ENCODE peak calls at places on chromosome 9, in ten cellular contexts. J is psoas muscle, I is heart right ventricle, T is transverse colon, M is Panc1, Z is right cardiac atrium, B is PC-9, F is RWPE2, U is A549, A is cardiac muscle cell. S is an unnamed sample.
A peak's percentile ranks its signal among the peaks of the same experiment; 100 is the strongest.

GRCh38 chr9:133127340-133127981 is 6.4 kb upstream of the RALGDS start:
- DNase-seq in J (peak; percentile 88), I (peak; percentile 66), T (peak; percentile 70), M (no peak), Z (peak; percentile 69), B (peak; percentile 94), F (no peak), U (no peak), A (no peak), S (no peak)

GRCh38 chr9:12813960-12814876 is 39.4 kb downstream of the LURAP1L start:
- DNase-seq in J (no peak), I (peak; percentile 15), T (peak; percentile 69), M (peak; percentile 80), Z (peak; percentile 31), B (peak; percentile 57), F (peak; percentile 85), U (peak; percentile 71), A (no peak), S (peak; percentile 65)

GRCh38 chr9:130689937-130690700 is 3.5 kb upstream of the EXOSC2 start:
- DNase-seq in J (no peak), I (peak; percentile 82), T (peak; percentile 83), M (peak; percentile 80), Z (peak; percentile 57), B (peak; percentile 83), F (no peak), U (peak; percentile 93), A (peak; percentile 82), S (peak; percentile 42)

GRCh38 chr9:96478829-96479371 is 28.9 kb downstream of the HABP4 start:
- DNase-seq in J (no peak), I (no peak), T (no peak), M (no peak), Z (no peak), B (no peak), F (no peak), U (no peak), A (no peak), S (no peak)

GRCh38 chr9:112149171-112149570 is 25.9 kb downstream of the SUSD1 start:
- DNase-seq in J (no peak), I (no peak), T (no peak), M (no peak), Z (no peak), B (no peak), F (no peak), U (no peak), A (no peak), S (no peak)

GRCh38 chr9:110249639-110250038 is 6.7 kb downstream of the TXN start:
- DNase-seq in J (no peak), I (no peak), T (no peak), M (no peak), Z (no peak), B (no peak), F (no peak), U (no peak), A (no peak), S (no peak)

GRCh38 chr9:133394687-133395271 is 18.6 kb downstream of the STKLD1 start:
- DNase-seq in J (no peak), I (no peak), T (no peak), M (no peak), Z (no peak), B (no peak), F (no peak), U (no peak), A (no peak), S (no peak)

GRCh38 chr9:3043369-3043768 is 199.5 kb upstream of the PUM3 start:
- DNase-seq in J (no peak), I (no peak), T (no peak), M (no peak), Z (no peak), B (no peak), F (no peak), U (no peak), A (no peak), S (no peak)

GRCh38 chr9:83992407-83992806 is 11.8 kb downstream of the RMI1 start:
- DNase-seq in J (no peak), I (no peak), T (no peak), M (no peak), Z (no peak), B (no peak), F (no peak), U (no peak), A (no peak), S (no peak)

GRCh38 chr9:112894031-112894430 is 3.4 kb upstream of the SLC46A2 start:
- DNase-seq in J (no peak), I (no peak), T (no peak), M (no peak), Z (no peak), B (no peak), F (no peak), U (no peak), A (no peak), S (no peak)

GRCh38 chr9:121285835-121286687 is 18.1 kb downstream of the GSN start:
- DNase-seq in J (peak; percentile 85), I (peak; percentile 82), T (peak; percentile 63), M (no peak), Z (peak; percentile 75), B (peak; percentile 54), F (no peak), U (no peak), A (peak; percentile 67), S (peak; percentile 52)

GRCh38 chr9:114512337-114512874 is 7.1 kb upstream of the WHRN start:
- DNase-seq in J (no peak), I (no peak), T (peak; percentile 23), M (no peak), Z (no peak), B (no peak), F (no peak), U (no peak), A (no peak), S (no peak)

GRCh38 chr9:96080364-96080763 is 204.9 kb downstream of the ERCC6L2 start:
- DNase-seq in J (no peak), I (no peak), T (no peak), M (no peak), Z (no peak), B (peak; percentile 29), F (peak; percentile 94), U (peak; percentile 82), A (no peak), S (no peak)

GRCh38 chr9:15492485-15493150 is 18.2 kb downstream of the PSIP1 start:
- DNase-seq in J (no peak), I (no peak), T (no peak), M (no peak), Z (no peak), B (no peak), F (no peak), U (no peak), A (no peak), S (no peak)

GRCh38 chr9:112401175-112401815 is 21.4 kb downstream of the HSDL2 start:
- DNase-seq in J (no peak), I (no peak), T (no peak), M (no peak), Z (no peak), B (no peak), F (no peak), U (no peak), A (no peak), S (no peak)

GRCh38 chr9:32939576-32939975 is 61.9 kb downstream of the APTX start:
- DNase-seq in J (no peak), I (no peak), T (no peak), M (no peak), Z (no peak), B (no peak), F (no peak), U (no peak), A (no peak), S (no peak)

GRCh38 chr9:124079176-124079925 is 67.8 kb downstream of the LHX2 start:
- DNase-seq in J (peak; percentile 71), I (peak; percentile 20), T (no peak), M (peak; percentile 25), Z (peak; percentile 28), B (peak; percentile 58), F (no peak), U (no peak), A (peak; percentile 5), S (no peak)

DNA sequence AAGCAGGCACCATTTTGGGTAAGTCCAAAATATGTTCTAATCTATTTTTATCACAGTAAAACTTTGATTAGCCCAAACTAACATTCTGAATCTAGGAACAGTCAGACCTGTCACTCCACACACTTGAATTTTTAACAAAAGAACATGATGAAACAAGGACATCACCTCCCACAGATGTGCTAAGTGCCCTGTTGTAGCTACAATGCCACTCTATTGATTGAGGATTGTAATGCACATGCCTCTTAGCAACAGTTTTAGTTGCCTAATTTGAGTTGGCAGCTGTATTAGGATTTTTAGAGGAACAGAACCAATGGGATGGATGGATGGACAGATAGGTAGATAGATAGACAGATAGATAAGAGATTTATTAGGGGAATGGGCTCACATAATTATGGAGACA is 20.3 kb upstream of the RNF20 start:
- DNase-seq in J (no peak), I (no peak), T (no peak), M (no peak), Z (no peak), B (no peak), F (no peak), U (no peak), A (no peak), S (no peak)
- H3K4me3 ChIP-seq in J (no peak overlapping the region), I (no peak overlapping the region), T (no peak overlapping the region), M (no peak overlapping the region), Z (no peak overlapping the region), B (no peak overlapping the region), F (no peak overlapping the region), U (no peak overlapping the region), A (no peak overlapping the region), S (no peak overlapping the region)

GRCh38 chr9:125761685-125762084 is 14.5 kb downstream of the PBX3 start:
- DNase-seq in J (no peak), I (no peak), T (no peak), M (no peak), Z (no peak), B (no peak), F (no peak), U (no peak), A (peak; percentile 48), S (no peak)
- H3K4me1 ChIP-seq in J (no peaks in the 10 kb centered on the region), I (peaks cover 70% of the 10 kb centered on the region), T (no peaks in the 10 kb centered on the region), M (peaks cover 13% of the 10 kb centered on the region), Z (peaks cover 2% of the 10 kb centered on the region), B (no peaks in the 10 kb centered on the region), F (peaks cover 19% of the 10 kb centered on the region), U (peaks cover 4% of the 10 kb centered on the region), A (peaks cover 83% of the 10 kb centered on the region), S (peaks cover 18% of the 10 kb centered on the region)

DNA sequence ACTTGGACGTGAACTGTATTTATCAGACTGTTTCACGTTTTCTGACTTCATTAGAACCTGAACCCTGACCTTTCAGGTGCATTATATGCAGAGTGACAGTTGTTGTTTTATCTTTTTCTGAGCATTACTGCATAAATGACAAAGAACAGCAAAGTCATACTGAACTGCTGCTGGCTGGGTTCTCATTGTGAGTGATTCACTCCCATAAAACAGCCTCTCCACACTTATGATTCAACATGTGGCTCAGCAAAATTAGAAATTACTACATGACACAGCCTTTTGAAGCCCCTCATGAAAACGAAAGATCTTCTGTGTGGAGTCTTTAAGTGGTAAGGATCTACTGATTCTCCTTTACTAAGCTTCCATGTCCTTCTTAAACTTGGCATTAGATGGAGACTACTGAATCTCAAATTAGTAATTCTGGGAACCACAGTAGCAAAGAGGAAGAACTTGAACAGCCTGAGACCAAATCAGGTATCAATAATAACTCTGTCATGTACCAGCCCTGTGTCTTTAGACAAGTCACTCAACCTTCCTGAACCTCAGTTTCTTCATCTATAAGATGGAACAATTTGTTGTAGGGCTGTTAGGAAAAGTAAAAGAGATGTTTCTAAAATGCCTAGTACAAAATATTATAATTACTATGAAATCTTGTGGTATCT is 172.3 kb upstream of the GNA14 start:
- DNase-seq in J (no peak), I (no peak), T (no peak), M (peak; percentile 27), Z (no peak), B (no peak), F (no peak), U (peak; percentile 47), A (no peak), S (no peak)
- H3K27ac ChIP-seq in J (peak overlapping the region; percentile 8), I (peak overlapping the region; percentile 3), T (no peak overlapping the region), M (no peak overlapping the region), Z (no peak overlapping the region), B (peak overlapping the region; percentile 80), F (peak overlapping the region; percentile 35), U (peak overlapping the region; percentile 75), A (no peak overlapping the region), S (peak overlapping the region; percentile 15)

GRCh38 chr9:137276757-137277328 is 683 bp upstream of the TOR4A start:
- DNase-seq in J (peak; percentile 85), I (peak; percentile 94), T (peak; percentile 79), M (no peak), Z (peak; percentile 88), B (peak; percentile 74), F (no peak), U (no peak), A (peak; percentile 94), S (peak; percentile 49)
- H3K4me3 ChIP-seq in J (peak overlapping the region; percentile 62), I (peak overlapping the region; percentile 57), T (peak overlapping the region; percentile 49), M (peak overlapping the region; percentile 55), Z (peak overlapping the region; percentile 53), B (peak overlapping the region; percentile 89), F (peak overlapping the region; percentile 81), U (peak overlapping the region; percentile 72), A (peak overlapping the region; percentile 26), S (peak overlapping the region; percentile 51)

S was measured in tibial nerve.